ENCODE peak calls at places on chromosomes 16 and 17, in six cellular contexts. One of them, this sample, is unnamed. For H3K4me1, the result is how much of the 10 kb centered on the place peaks cover.

GRCh38 chr16:27819356-27819755 is 244.2 kb downstream of the GSG1L start:
- DNase-seq in astrocyte: no peak
- DNase-seq in GM23248: no peak
- DNase-seq in MM.1S: no peak
- DNase-seq in NT2/D1: no peak
- DNase-seq in colonic mucosa: no peak
- DNase-seq in this sample: no peak

GRCh38 chr16:4692460-4693295 is 684 bp upstream of the NUDT16L1 start:
- DNase-seq in astrocyte: no peak
- DNase-seq in GM23248: peak
- DNase-seq in MM.1S: peak
- DNase-seq in NT2/D1: no peak
- DNase-seq in colonic mucosa: no peak
- DNase-seq in this sample: no peak

GRCh38 chr17:4536742-4537411 is 18.3 kb downstream of the MYBBP1A start:
- DNase-seq in astrocyte: no peak
- DNase-seq in GM23248: peak
- DNase-seq in MM.1S: no peak
- DNase-seq in NT2/D1: no peak
- DNase-seq in colonic mucosa: no peak
- DNase-seq in this sample: no peak

GRCh38 chr17:75637561-75637960 is 4.3 kb downstream of the SMIM5 start:
- DNase-seq in astrocyte: no peak
- DNase-seq in GM23248: no peak
- DNase-seq in MM.1S: no peak
- DNase-seq in NT2/D1: no peak
- DNase-seq in colonic mucosa: no peak
- DNase-seq in this sample: no peak

GRCh38 chr17:45288825-45289224 is 26.9 kb upstream of the SPATA32 start:
- DNase-seq in astrocyte: peak
- DNase-seq in GM23248: no peak
- DNase-seq in MM.1S: no peak
- DNase-seq in NT2/D1: no peak
- DNase-seq in colonic mucosa: no peak
- DNase-seq in this sample: no peak

GRCh38 chr17:3647769-3648540 is 11.4 kb downstream of the CTNS start:
- DNase-seq in astrocyte: peak
- DNase-seq in GM23248: peak
- DNase-seq in MM.1S: peak
- DNase-seq in NT2/D1: no peak
- DNase-seq in colonic mucosa: peak
- DNase-seq in this sample: peak

GRCh38 chr17:14373587-14374259 is 72.8 kb downstream of the HS3ST3B1 start:
- DNase-seq in astrocyte: no peak
- DNase-seq in GM23248: peak
- DNase-seq in MM.1S: no peak
- DNase-seq in NT2/D1: no peak
- DNase-seq in colonic mucosa: no peak
- DNase-seq in this sample: no peak

GRCh38 chr16:87411375-87412271 is 19.5 kb downstream of the MAP1LC3B start:
- DNase-seq in astrocyte: no peak
- DNase-seq in GM23248: no peak
- DNase-seq in MM.1S: no peak
- DNase-seq in NT2/D1: no peak
- DNase-seq in colonic mucosa: no peak
- DNase-seq in this sample: no peak

GRCh38 chr17:7777017-7777416 is 57.0 kb upstream of the KDM6B start:
- DNase-seq in astrocyte: no peak
- DNase-seq in GM23248: no peak
- DNase-seq in MM.1S: no peak
- DNase-seq in NT2/D1: no peak
- DNase-seq in colonic mucosa: no peak
- DNase-seq in this sample: no peak

GRCh38 chr17:68697850-68698313 is 96.7 kb upstream of the FAM20A start:
- DNase-seq in astrocyte: peak
- DNase-seq in GM23248: peak
- DNase-seq in MM.1S: no peak
- DNase-seq in NT2/D1: no peak
- DNase-seq in colonic mucosa: no peak
- DNase-seq in this sample: no peak

GRCh38 chr16:51321251-51321650 is 170.2 kb upstream of the SALL1 start:
- DNase-seq in astrocyte: peak
- DNase-seq in GM23248: peak
- DNase-seq in MM.1S: no peak
- DNase-seq in NT2/D1: no peak
- DNase-seq in colonic mucosa: no peak
- DNase-seq in this sample: no peak

GRCh38 chr17:73365934-73366623 is 54.3 kb upstream of the CDC42EP4 start:
- DNase-seq in astrocyte: no peak
- DNase-seq in GM23248: peak
- DNase-seq in MM.1S: no peak
- DNase-seq in NT2/D1: no peak
- DNase-seq in colonic mucosa: no peak
- DNase-seq in this sample: peak

GRCh38 chr17:56447166-56447565 is 146.3 kb upstream of the NOG start:
- DNase-seq in astrocyte: peak
- DNase-seq in GM23248: no peak
- DNase-seq in MM.1S: no peak
- DNase-seq in NT2/D1: no peak
- DNase-seq in colonic mucosa: no peak
- DNase-seq in this sample: no peak

GRCh38 chr16:24869033-24869432 is 23.3 kb downstream of the SLC5A11 start:
- DNase-seq in astrocyte: no peak
- DNase-seq in GM23248: no peak
- DNase-seq in MM.1S: no peak
- DNase-seq in NT2/D1: no peak
- DNase-seq in colonic mucosa: no peak
- DNase-seq in this sample: no peak

GRCh38 chr17:77735341-77736206 is 222.9 kb upstream of the TNRC6C start:
- DNase-seq in astrocyte: no peak
- DNase-seq in GM23248: peak
- DNase-seq in MM.1S: no peak
- DNase-seq in NT2/D1: no peak
- DNase-seq in colonic mucosa: peak
- DNase-seq in this sample: no peak

GRCh38 chr17:8953152-8953885 is 12.2 kb downstream of the PIK3R5 start:
- DNase-seq in astrocyte: no peak
- DNase-seq in GM23248: no peak
- DNase-seq in MM.1S: no peak
- DNase-seq in NT2/D1: no peak
- DNase-seq in colonic mucosa: no peak
- DNase-seq in this sample: no peak

GRCh38 chr17:17808706-17809432 is 27.9 kb downstream of the SREBF1 start:
- DNase-seq in astrocyte: no peak
- DNase-seq in GM23248: peak
- DNase-seq in MM.1S: peak
- DNase-seq in NT2/D1: no peak
- DNase-seq in colonic mucosa: no peak
- DNase-seq in this sample: no peak

GRCh38 chr17:36755586-36755985 is 154.2 kb downstream of the MRM1 start:
- DNase-seq in astrocyte: no peak
- DNase-seq in GM23248: peak
- DNase-seq in MM.1S: peak
- DNase-seq in NT2/D1: no peak
- DNase-seq in colonic mucosa: peak
- DNase-seq in this sample: peak

GRCh38 chr17:76137026-76137350 is 4.1 kb downstream of the FOXJ1 start:
- DNase-seq in astrocyte: no peak
- DNase-seq in GM23248: no peak
- DNase-seq in MM.1S: no peak
- DNase-seq in NT2/D1: no peak
- DNase-seq in colonic mucosa: no peak
- DNase-seq in this sample: no peak

GRCh38 chr16:81713295-81713772 is 65.8 kb upstream of the PLCG2 start:
- DNase-seq in astrocyte: no peak
- DNase-seq in GM23248: no peak
- DNase-seq in MM.1S: no peak
- DNase-seq in NT2/D1: no peak
- DNase-seq in colonic mucosa: no peak
- DNase-seq in this sample: no peak

GRCh38 chr16:26453215-26453614 is 613.5 kb upstream of the C16orf82 start:
- DNase-seq in astrocyte: no peak
- DNase-seq in GM23248: no peak
- DNase-seq in MM.1S: no peak
- DNase-seq in NT2/D1: no peak
- DNase-seq in colonic mucosa: no peak
- DNase-seq in this sample: peak

GRCh38 chr17:65433157-65433556 is 128.3 kb downstream of the AXIN2 start:
- DNase-seq in astrocyte: no peak
- DNase-seq in GM23248: no peak
- DNase-seq in MM.1S: no peak
- DNase-seq in NT2/D1: no peak
- DNase-seq in colonic mucosa: no peak
- DNase-seq in this sample: no peak

GRCh38 chr17:1362964-1363363 is 37.1 kb downstream of the YWHAE start:
- DNase-seq in astrocyte: no peak
- DNase-seq in GM23248: peak
- DNase-seq in MM.1S: peak
- DNase-seq in NT2/D1: no peak
- DNase-seq in colonic mucosa: peak
- DNase-seq in this sample: peak

GRCh38 chr17:4233668-4234258 is 30.0 kb downstream of the ANKFY1 start:
- DNase-seq in astrocyte: no peak
- DNase-seq in GM23248: no peak
- DNase-seq in MM.1S: no peak
- DNase-seq in NT2/D1: no peak
- DNase-seq in colonic mucosa: peak
- DNase-seq in this sample: no peak

GRCh38 chr16:58792188-58792587 is 58.1 kb upstream of the GOT2 start:
- DNase-seq in astrocyte: no peak
- DNase-seq in GM23248: no peak
- DNase-seq in MM.1S: no peak
- DNase-seq in NT2/D1: no peak
- DNase-seq in colonic mucosa: no peak
- DNase-seq in this sample: peak
- H3K4me1 ChIP-seq in astrocyte: under half
- H3K4me1 ChIP-seq in GM23248: under half
- H3K4me1 ChIP-seq in MM.1S: under half
- H3K4me1 ChIP-seq in NT2/D1: under half
- H3K4me1 ChIP-seq in colonic mucosa: under half
- H3K4me1 ChIP-seq in this sample: half or more

DNA sequence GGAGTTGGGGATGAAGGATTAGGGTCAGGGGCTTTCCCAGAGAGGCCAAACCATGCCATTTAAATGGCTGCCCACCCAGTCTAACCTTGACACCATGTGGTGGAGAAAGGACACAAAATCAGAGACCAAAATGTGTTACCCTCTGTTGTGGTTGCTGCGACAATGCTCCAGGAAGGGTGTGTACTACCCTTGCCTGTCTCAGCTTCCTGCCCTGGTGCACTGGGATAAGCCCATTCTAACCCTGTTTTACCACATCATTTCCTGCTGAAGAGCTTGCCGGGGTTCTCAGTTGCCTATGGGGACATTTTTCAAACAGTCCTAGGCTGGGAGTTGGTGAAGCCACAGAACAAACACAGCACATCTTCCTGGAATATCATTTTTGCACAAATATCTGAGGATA is 4.9 kb downstream of the OR4D1 start:
- DNase-seq in astrocyte: no peak
- DNase-seq in GM23248: no peak
- DNase-seq in MM.1S: peak
- DNase-seq in NT2/D1: no peak
- DNase-seq in colonic mucosa: no peak
- DNase-seq in this sample: no peak
- H3K9ac ChIP-seq in astrocyte: no peak
- H3K9ac ChIP-seq in GM23248: no peak
- H3K9ac ChIP-seq in MM.1S: no peak
- H3K9ac ChIP-seq in NT2/D1: no peak
- H3K9ac ChIP-seq in colonic mucosa: no peak
- H3K9ac ChIP-seq in this sample: no peak

GRCh38 chr17:2396568-2397246 is 4.2 kb downstream of the MNT start:
- DNase-seq in astrocyte: peak
- DNase-seq in GM23248: peak
- DNase-seq in MM.1S: peak
- DNase-seq in NT2/D1: peak
- DNase-seq in colonic mucosa: peak
- DNase-seq in this sample: peak
- H3K4me1 ChIP-seq in astrocyte: half or more
- H3K4me1 ChIP-seq in GM23248: under half
- H3K4me1 ChIP-seq in MM.1S: under half
- H3K4me1 ChIP-seq in NT2/D1: under half
- H3K4me1 ChIP-seq in colonic mucosa: under half
- H3K4me1 ChIP-seq in this sample: half or more

DNA sequence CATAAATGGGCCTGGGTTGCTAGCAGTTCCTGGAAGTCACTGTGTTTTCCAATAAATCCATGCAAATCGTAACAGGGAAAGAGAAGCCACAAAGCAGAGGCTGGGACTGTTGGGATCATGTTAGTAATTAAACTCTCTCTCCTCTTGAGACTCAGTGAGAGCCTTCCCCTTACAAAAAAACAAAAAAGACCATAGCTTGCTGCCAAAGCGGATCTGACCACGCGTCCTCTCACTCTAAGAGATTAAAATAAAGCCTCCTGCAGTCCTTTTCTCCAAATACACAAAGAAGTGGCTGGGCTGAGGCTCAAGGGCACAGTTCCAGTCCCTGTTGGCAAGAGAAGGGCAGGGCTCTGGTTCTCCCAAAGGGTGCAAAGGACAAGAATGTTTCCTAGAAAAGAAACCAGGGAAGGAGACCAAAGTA is 38.5 kb downstream of the PIGL start:
- DNase-seq in astrocyte: peak
- DNase-seq in GM23248: peak
- DNase-seq in MM.1S: no peak
- DNase-seq in NT2/D1: no peak
- DNase-seq in colonic mucosa: peak
- DNase-seq in this sample: no peak
- H3K9ac ChIP-seq in astrocyte: peak
- H3K9ac ChIP-seq in GM23248: peak
- H3K9ac ChIP-seq in MM.1S: no peak
- H3K9ac ChIP-seq in NT2/D1: no peak
- H3K9ac ChIP-seq in colonic mucosa: no peak
- H3K9ac ChIP-seq in this sample: no peak

DNA sequence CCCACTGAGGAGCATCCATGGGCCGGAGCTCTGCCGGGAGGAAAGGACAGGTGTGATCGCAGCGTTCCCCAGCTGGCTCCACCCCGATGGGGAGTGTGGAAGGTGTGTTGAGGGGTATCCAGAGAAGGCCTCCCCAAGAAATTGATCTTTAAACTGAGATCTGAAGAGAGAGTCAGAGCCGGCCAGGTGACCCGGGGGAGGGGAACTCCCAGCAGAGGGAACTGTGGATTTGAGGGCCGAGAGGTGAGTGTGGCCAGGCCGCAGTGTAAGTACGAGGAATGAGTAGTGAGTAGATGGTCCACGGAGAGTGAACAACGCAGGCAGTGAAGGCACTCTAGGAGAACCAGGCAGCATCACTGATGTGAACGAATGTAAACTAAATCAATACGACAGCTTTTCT is 80.2 kb downstream of the RPTOR start:
- DNase-seq in astrocyte: no peak
- DNase-seq in GM23248: no peak
- DNase-seq in MM.1S: no peak
- DNase-seq in NT2/D1: no peak
- DNase-seq in colonic mucosa: no peak
- DNase-seq in this sample: no peak
- H3K4me1 ChIP-seq in astrocyte: under half
- H3K4me1 ChIP-seq in GM23248: under half
- H3K4me1 ChIP-seq in MM.1S: under half
- H3K4me1 ChIP-seq in NT2/D1: under half
- H3K4me1 ChIP-seq in colonic mucosa: under half
- H3K4me1 ChIP-seq in this sample: under half

This sample was measured in Karpas-422.